ENCODE peak calls at places on chromosomes 13 and 19, in four cellular contexts. One of them, this sample, is unnamed.

GRCh38 chr13:95276119-95276505 is 25.1 kb downstream of the ABCC4 start:
- DNase-seq in AG08396: no peak
- DNase-seq in body of pancreas: no peak
- DNase-seq in G401: no peak
- DNase-seq in this sample: no peak

GRCh38 chr13:74288361-74288911 is 154.2 kb upstream of the KLF12 start:
- DNase-seq in G401: peak; percentile 71
- DNase-seq in AG08396: peak; percentile 4
- DNase-seq in body of pancreas: peak; percentile 30
- DNase-seq in this sample: peak; percentile 33

GRCh38 chr13:95677564-95678386 is 836 bp downstream of the DNAJC3 start:
- DNase-seq in G401: peak; percentile 20
- DNase-seq in AG08396: peak; percentile 45
- DNase-seq in body of pancreas: peak; percentile 61
- DNase-seq in this sample: no peak

GRCh38 chr13:19158006-19158405 is 23.6 kb downstream of the TUBA3C start:
- DNase-seq in body of pancreas: no peak
- DNase-seq in G401: no peak
- DNase-seq in AG08396: no peak
- DNase-seq in this sample: no peak

GRCh38 chr13:47279956-47280355 is 383.1 kb upstream of the HTR2A start:
- DNase-seq in G401: no peak
- DNase-seq in AG08396: no peak
- DNase-seq in body of pancreas: no peak
- DNase-seq in this sample: no peak

GRCh38 chr13:52983836-52984235 is 44.8 kb upstream of the OLFM4 start:
- DNase-seq in AG08396: no peak
- DNase-seq in body of pancreas: no peak
- DNase-seq in G401: no peak
- DNase-seq in this sample: no peak

GRCh38 chr19:15331419-15332310 is 674 bp downstream of the BRD4 start:
- DNase-seq in G401: no peak
- DNase-seq in body of pancreas: peak; percentile 64
- DNase-seq in AG08396: peak; percentile 80
- DNase-seq in this sample: peak; percentile 59

GRCh38 chr19:51356159-51356801 is 9.9 kb downstream of the ETFB start:
- DNase-seq in G401: no peak
- DNase-seq in body of pancreas: no peak
- DNase-seq in AG08396: no peak
- DNase-seq in this sample: no peak

GRCh38 chr19:44653977-44654784 is 10.5 kb downstream of the PVR start:
- DNase-seq in G401: peak; percentile 23
- DNase-seq in AG08396: peak; percentile 39
- DNase-seq in body of pancreas: peak; percentile 84
- DNase-seq in this sample: peak; percentile 82

GRCh38 chr19:6312018-6312417 is 21.4 kb downstream of the ACER1 start:
- DNase-seq in body of pancreas: no peak
- DNase-seq in AG08396: no peak
- DNase-seq in G401: peak; percentile 1
- DNase-seq in this sample: no peak

GRCh38 chr19:35046461-35046860 is 4.9 kb downstream of the HPN start:
- DNase-seq in body of pancreas: peak; percentile 60
- DNase-seq in G401: no peak
- DNase-seq in AG08396: no peak
- DNase-seq in this sample: peak; percentile 43

GRCh38 chr13:107157272-107157671 is 589.3 kb upstream of the ARGLU1 start:
- DNase-seq in AG08396: no peak
- DNase-seq in body of pancreas: no peak
- DNase-seq in G401: no peak
- DNase-seq in this sample: no peak

GRCh38 chr13:83622422-83622784 is 259.9 kb downstream of the SLITRK1 start:
- DNase-seq in body of pancreas: no peak
- DNase-seq in AG08396: peak; percentile 6
- DNase-seq in G401: no peak
- DNase-seq in this sample: no peak